ENCODE peak calls at places on chromosomes 1 and 21, in five cellular contexts. J is activated CD4-positive, alpha-beta T cell treated with anti-CD3 and anti-CD28 coated beads for 48 hours; K is stimulated activated CD4-positive, alpha-beta T cell treated with anti-CD3 and anti-CD28 coated beads, Interleukin-15, amount 100 ng/mL, for 48 hours; S is H4; G is activated naive CD4-positive, alpha-beta T cell treated with Interleukin-2 at 50 U/mL for 16 hours. Q is an unnamed sample.
A peak's percentile ranks its signal among the peaks of the same experiment; 100 is the strongest.

GRCh38 chr1:117051224-117052064 is 8.7 kb upstream of the TTF2 start:
- DNase-seq in J (peak; percentile 55), K (no peak), S (no peak), G (peak; percentile 29), Q (no peak)

GRCh38 chr21:42547001-42547905 is 33.6 kb downstream of the SLC37A1 start:
- DNase-seq in J (no peak), K (no peak), S (no peak), G (no peak), Q (no peak)

GRCh38 chr1:3785458-3786157 is 10.7 kb downstream of the LRRC47 start:
- DNase-seq in J (peak; percentile 52), K (no peak), S (no peak), G (no peak), Q (no peak)

GRCh38 chr1:109498161-109498801 is 4.4 kb downstream of the CYB561D1 start:
- DNase-seq in J (peak; percentile 41), K (no peak), S (no peak), G (peak; percentile 16), Q (no peak)

GRCh38 chr1:216184281-216184680 is 239.0 kb downstream of the USH2A start:
- DNase-seq in J (no peak), K (no peak), S (no peak), G (no peak), Q (no peak)

GRCh38 chr1:55081188-55081904 is 42.0 kb downstream of the PCSK9 start:
- DNase-seq in J (no peak), K (no peak), S (no peak), G (no peak), Q (no peak)

GRCh38 chr21:46128106-46128982 is 27.0 kb downstream of the FTCD start:
- DNase-seq in J (no peak), K (no peak), S (no peak), G (no peak), Q (no peak)

GRCh38 chr1:10620776-10621175 is 146.0 kb downstream of the PEX14 start:
- DNase-seq in J (no peak), K (no peak), S (no peak), G (no peak), Q (no peak)

GRCh38 chr1:19780267-19780877 is 19.3 kb downstream of the TMCO4 start:
- DNase-seq in J (no peak), K (no peak), S (no peak), G (no peak), Q (no peak)

GRCh38 chr1:59477286-59477685 is 180.4 kb downstream of the FGGY start:
- DNase-seq in J (peak; percentile 71), K (peak; percentile 44), S (peak; percentile 52), G (peak; percentile 40), Q (peak; percentile 83)

GRCh38 chr1:100927276-100927675 is 31.4 kb downstream of the SLC30A7 start:
- DNase-seq in J (peak; percentile 25), K (no peak), S (no peak), G (peak; percentile 21), Q (no peak)

GRCh38 chr1:45802343-45803298 is 791 bp upstream of the MAST2 start:
- DNase-seq in J (peak; percentile 17), K (no peak), S (peak; percentile 99), G (no peak), Q (peak; percentile 97)

GRCh38 chr1:7521803-7522202 is 249.3 kb upstream of the VAMP3 start:
- DNase-seq in J (no peak), K (no peak), S (no peak), G (no peak), Q (no peak)

GRCh38 chr1:245710961-245711903 is 556.4 kb downstream of the KIF26B start:
- DNase-seq in J (no peak), K (no peak), S (no peak), G (no peak), Q (no peak)

GRCh38 chr1:206883876-206884275 is 13.4 kb upstream of the IL24 start:
- DNase-seq in J (no peak), K (no peak), S (no peak), G (no peak), Q (no peak)

GRCh38 chr1:165350861-165351260 is 5.7 kb downstream of the LMX1A start:
- DNase-seq in J (no peak), K (no peak), S (no peak), G (no peak), Q (no peak)

GRCh38 chr1:229243638-229244037 is 27.3 kb upstream of the RAB4A start:
- DNase-seq in J (no peak), K (no peak), S (no peak), G (no peak), Q (no peak)